ENCODE peak calls at places on chromosomes 16 and 17, in eight cellular contexts. O is heart left ventricle, Z is NB4, N is cardiac fibroblast, R is pancreas, D is fibroblast of the aortic adventitia, A is PC-3, G is fibroblast of mammary gland. L is an unnamed sample.

GRCh38 chr17:21689604-21690003 is 2.7 kb upstream of the KCNJ18 start:
- DNase-seq in O (peak; percentile 66), Z (no peak), N (peak; percentile 88), R (no peak), D (peak; percentile 93), A (peak; percentile 94), G (peak; percentile 95), L (peak; percentile 89)

GRCh38 chr17:40092581-40092980 is 7.8 kb downstream of the NR1D1 start:
- DNase-seq in O (peak; percentile 29), Z (no peak), N (no peak), R (peak; percentile 11), D (no peak), A (no peak), G (peak; percentile 57), L (no peak)

GRCh38 chr16:53945996-53946395 is 242.0 kb downstream of the FTO start:
- DNase-seq in O (no peak), Z (peak; percentile 89), N (peak; percentile 77), R (no peak), D (peak; percentile 77), A (peak; percentile 55), G (peak; percentile 73), L (peak; percentile 76)

GRCh38 chr16:83720981-83721380 is 86.8 kb upstream of the HSBP1 start:
- DNase-seq in O (no peak), Z (no peak), N (no peak), R (no peak), D (no peak), A (no peak), G (no peak), L (no peak)

GRCh38 chr17:1764274-1764673 is 2.4 kb downstream of the SERPINF1 start:
- DNase-seq in O (peak; percentile 89), Z (peak; percentile 74), N (peak; percentile 92), R (no peak), D (peak; percentile 96), A (no peak), G (peak; percentile 95), L (peak; percentile 98)

GRCh38 chr16:19168173-19169080 is at the start of gene SYT17:
- DNase-seq in O (peak; percentile 28), Z (no peak), N (no peak), R (peak; percentile 80), D (no peak), A (peak; percentile 21), G (no peak), L (no peak)

GRCh38 chr16:82011199-82011641 is at the start of gene SDR42E1:
- DNase-seq in O (no peak), Z (no peak), N (no peak), R (peak; percentile 94), D (no peak), A (no peak), G (no peak), L (no peak)

GRCh38 chr16:69478685-69479084 is 54.3 kb downstream of the CYB5B start:
- DNase-seq in O (no peak), Z (no peak), N (no peak), R (no peak), D (no peak), A (no peak), G (no peak), L (no peak)

GRCh38 chr17:28828294-28829040 is 14.1 kb downstream of the FAM222B start:
- DNase-seq in O (no peak), Z (no peak), N (peak; percentile 68), R (no peak), D (no peak), A (no peak), G (no peak), L (peak; percentile 51)

GRCh38 chr16:89072216-89073130 is 21.2 kb upstream of the ACSF3 start:
- DNase-seq in O (peak; percentile 47), Z (no peak), N (no peak), R (peak; percentile 47), D (peak; percentile 37), A (no peak), G (peak; percentile 46), L (peak; percentile 63)

GRCh38 chr17:49003557-49004511 is 6.6 kb downstream of the IGF2BP1 start:
- DNase-seq in O (no peak), Z (no peak), N (peak; percentile 45), R (no peak), D (no peak), A (no peak), G (no peak), L (peak; percentile 54)

GRCh38 chr17:50550661-50551432 is 3.9 kb downstream of the SPATA20 start:
- DNase-seq in O (peak; percentile 85), Z (peak; percentile 68), N (peak; percentile 91), R (peak; percentile 91), D (peak; percentile 92), A (peak; percentile 70), G (peak; percentile 92), L (peak; percentile 87)

GRCh38 chr17:79691931-79692330 is 38.8 kb upstream of the ENPP7 start:
- DNase-seq in O (no peak), Z (no peak), N (no peak), R (no peak), D (peak; percentile 76), A (no peak), G (no peak), L (no peak)

GRCh38 chr17:44927696-44928095 is 12.4 kb upstream of the GFAP start:
- DNase-seq in O (no peak), Z (no peak), N (no peak), R (no peak), D (no peak), A (no peak), G (no peak), L (no peak)

GRCh38 chr16:508884-509736 is 18.4 kb upstream of the CAPN15 start:
- DNase-seq in O (no peak), Z (no peak), N (peak; percentile 31), R (peak; percentile 38), D (no peak), A (no peak), G (no peak), L (peak; percentile 29)

GRCh38 chr17:76268015-76268749 is 3.0 kb downstream of the UBALD2 start:
- DNase-seq in O (peak; percentile 91), Z (peak; percentile 95), N (peak; percentile 90), R (peak; percentile 74), D (peak; percentile 83), A (no peak), G (peak; percentile 84), L (peak; percentile 83)

GRCh38 chr17:10583834-10584233 is 34.4 kb upstream of the MYH2 start:
- DNase-seq in O (no peak), Z (no peak), N (no peak), R (no peak), D (no peak), A (no peak), G (no peak), L (no peak)

GRCh38 chr16:4537376-4538066 is 1.1 kb downstream of the CDIP1 start:
- DNase-seq in O (peak; percentile 45), Z (no peak), N (no peak), R (peak; percentile 81), D (no peak), A (no peak), G (no peak), L (peak; percentile 25)

GRCh38 chr17:44786551-44787081 is 27.8 kb downstream of the ADAM11 start:
- DNase-seq in O (peak; percentile 82), Z (no peak), N (no peak), R (no peak), D (no peak), A (no peak), G (no peak), L (no peak)

GRCh38 chr16:48950184-48950583 is 331.5 kb downstream of the CBLN1 start:
- DNase-seq in O (no peak), Z (no peak), N (no peak), R (no peak), D (no peak), A (peak; percentile 63), G (peak; percentile 8), L (no peak)

GRCh38 chr17:55421179-55421934 is at the start of gene MMD:
- DNase-seq in O (peak; percentile 45), Z (no peak), N (no peak), R (peak; percentile 81), D (no peak), A (peak; percentile 34), G (no peak), L (no peak)

GRCh38 chr17:81471804-81472456 is 40.7 kb downstream of the ACTG1 start:
- DNase-seq in O (no peak), Z (peak; percentile 66), N (peak; percentile 60), R (peak; percentile 49), D (peak; percentile 80), A (no peak), G (peak; percentile 94), L (peak; percentile 80)
- TF ChIP-seq CTCF in O (no peak), Z (no peak), N (no peak), R (no peak), D (peak; percentile 47), A (no peak), G (peak; percentile 44), L (peak; percentile 46)

GRCh38 chr17:70099884-70100283 is 24.9 kb downstream of the KCNJ16 start:
- DNase-seq in O (no peak), Z (no peak), N (no peak), R (no peak), D (no peak), A (no peak), G (no peak), L (no peak)
- H3K4me3 ChIP-seq in O (no peak overlapping the region), Z (no peak overlapping the region), N (no peak overlapping the region), R (no peak overlapping the region), D (no peak overlapping the region), A (no peak overlapping the region), G (no peak overlapping the region), L (no peak overlapping the region)

GRCh38 chr16:71461686-71462648 is at the start of gene ZNF23:
- DNase-seq in O (peak; percentile 89), Z (peak; percentile 85), N (peak; percentile 80), R (peak; percentile 96), D (peak; percentile 75), A (peak; percentile 66), G (peak; percentile 74), L (peak; percentile 82)
- TF ChIP-seq CTCF in O (no peak), Z (no peak), N (no peak), R (no peak), D (no peak), A (no peak), G (no peak), L (peak; percentile 4)

GRCh38 chr17:323721-324139 is 28.9 kb downstream of the RPH3AL start:
- DNase-seq in O (no peak), Z (no peak), N (no peak), R (peak; percentile 70), D (no peak), A (no peak), G (no peak), L (no peak)

GRCh38 chr17:323181-323580 is 29.4 kb downstream of the RPH3AL start:
- DNase-seq in O (no peak), Z (no peak), N (no peak), R (no peak), D (no peak), A (no peak), G (no peak), L (no peak)

GRCh38 chr17:325270-325976 is 27.2 kb downstream of the RPH3AL start:
- DNase-seq in O (no peak), Z (no peak), N (no peak), R (peak; percentile 20), D (no peak), A (no peak), G (no peak), L (no peak)

GRCh38 chr17:322006-322780 is 30.4 kb downstream of the RPH3AL start:
- DNase-seq in O (no peak), Z (no peak), N (no peak), R (peak; percentile 58), D (no peak), A (no peak), G (no peak), L (no peak)

DNA sequence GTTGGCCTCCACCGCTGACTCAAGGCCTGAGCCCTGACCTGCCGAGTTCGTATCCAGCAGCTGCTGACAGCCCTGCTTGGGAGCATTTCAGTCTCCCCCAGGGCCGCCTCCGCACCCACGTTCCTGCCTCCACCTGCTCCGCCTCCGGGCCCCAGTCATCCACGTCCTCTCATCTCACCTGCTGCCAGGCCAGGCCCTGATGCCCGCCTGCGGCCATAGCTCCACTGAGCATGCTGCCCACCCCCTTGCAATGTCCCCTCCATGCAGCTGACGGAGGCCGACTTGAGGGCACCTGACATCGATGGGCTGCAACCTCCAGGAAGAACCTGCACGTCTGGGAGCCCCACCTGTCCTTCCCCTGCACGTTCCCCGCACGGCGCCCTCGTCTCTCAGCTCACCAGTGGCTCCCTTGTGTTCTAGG is 28.4 kb downstream of the RPH3AL start:
- DNase-seq in O (no peak), Z (no peak), N (no peak), R (no peak), D (no peak), A (no peak), G (no peak), L (no peak)
- H3K4me3 ChIP-seq in O (no peak overlapping the region), Z (no peak overlapping the region), N (no peak overlapping the region), R (no peak overlapping the region), D (no peak overlapping the region), A (no peak overlapping the region), G (no peak overlapping the region), L (no peak overlapping the region)

L was measured in fibroblast of villous mesenchyme.